ENCODE peak calls at places on chromosome 7, in four cellular contexts. S is kidney epithelial cell, W is hepatocyte, T is HFF-Myc. L is an unnamed sample.
A peak's percentile ranks its signal among the peaks of the same experiment; 100 is the strongest.

GRCh38 chr7:158611541-158611940 is 23.9 kb upstream of the PTPRN2 start:
- DNase-seq in T (no peak), S (no peak), W (no peak), L (no peak)

GRCh38 chr7:108142675-108143259 is 12.6 kb upstream of the LAMB4 start:
- DNase-seq in W (no peak), T (no peak), S (no peak), L (no peak)

GRCh38 chr7:51045319-51046102 is 262.8 kb upstream of the GRB10 start:
- DNase-seq in W (peak; percentile 62), T (peak; percentile 85), S (peak; percentile 97), L (peak; percentile 70)

GRCh38 chr7:16646427-16647081 is 573 bp downstream of the BZW2 start:
- DNase-seq in S (no peak), W (peak; percentile 29), T (no peak), L (no peak)

GRCh38 chr7:63925262-63925625 is 73.4 kb upstream of the ZNF722 start:
- DNase-seq in S (no peak), T (no peak), W (no peak), L (no peak)

GRCh38 chr7:45482451-45482850 is 91.7 kb upstream of the ADCY1 start:
- DNase-seq in S (no peak), W (no peak), T (no peak), L (no peak)

GRCh38 chr7:41252957-41253356 is 449.9 kb downstream of the INHBA start:
- DNase-seq in S (no peak), W (no peak), T (no peak), L (no peak)

GRCh38 chr7:105675873-105676484 is 94.7 kb upstream of the EFCAB10 start:
- DNase-seq in T (no peak), W (no peak), S (no peak), L (no peak)

GRCh38 chr7:2723138-2723850 is 35.3 kb downstream of the AMZ1 start:
- DNase-seq in W (no peak), S (no peak), T (no peak), L (no peak)

GRCh38 chr7:1354661-1355567 is 104.4 kb downstream of the MICALL2 start:
- DNase-seq in S (no peak), W (no peak), T (no peak), L (no peak)

GRCh38 chr7:140079121-140079536 is 16.4 kb upstream of the PARP12 start:
- DNase-seq in S (peak; percentile 42), T (no peak), W (peak; percentile 25), L (peak; percentile 10)

GRCh38 chr7:92751902-92752901 is 84.2 kb downstream of the CDK6 start:
- DNase-seq in W (peak; percentile 32), S (peak; percentile 77), T (no peak), L (peak; percentile 87)

GRCh38 chr7:137903382-137904169 is 56.8 kb upstream of the DGKI start:
- DNase-seq in T (peak; percentile 66), S (no peak), W (peak; percentile 84), L (no peak)

GRCh38 chr7:9200666-9201065 is 767.3 kb downstream of the NXPH1 start:
- DNase-seq in W (no peak), S (no peak), T (no peak), L (no peak)

GRCh38 chr7:6386779-6387178 is 61.0 kb downstream of the DAGLB start:
- DNase-seq in T (no peak), S (no peak), W (no peak), L (no peak)

GRCh38 chr7:121274467-121274866 is 54.3 kb upstream of the WNT16 start:
- DNase-seq in S (no peak), T (no peak), W (no peak), L (no peak)

GRCh38 chr7:29431686-29432085 is 131.9 kb upstream of the PRR15 start:
- DNase-seq in S (no peak), W (no peak), T (no peak), L (no peak)

GRCh38 chr7:121431389-121431788 is 35.3 kb upstream of the FAM3C start:
- DNase-seq in T (no peak), W (no peak), S (no peak), L (no peak)

GRCh38 chr7:145986248-145986874 is 130.2 kb upstream of the CNTNAP2 start:
- DNase-seq in W (no peak), T (no peak), S (no peak), L (no peak)

GRCh38 chr7:7103343-7104313 is 78.7 kb upstream of the C1GALT1 start:
- DNase-seq in W (peak; percentile 64), T (peak; percentile 32), S (peak; percentile 26), L (peak; percentile 28)

GRCh38 chr7:30864146-30864545 is 47.5 kb upstream of the AQP1 start:
- DNase-seq in T (no peak), S (no peak), W (no peak), L (no peak)

GRCh38 chr7:134850048-134850447 is 70.6 kb downstream of the CALD1 start:
- DNase-seq in T (no peak), W (no peak), S (no peak), L (no peak)

GRCh38 chr7:27198871-27199801 is 755 bp downstream of the HOXA13 start:
- DNase-seq in S (no peak), W (no peak), T (no peak), L (no peak)

GRCh38 chr7:17392846-17393245 is 94.4 kb downstream of the AHR start:
- DNase-seq in T (no peak), S (no peak), W (no peak), L (peak; percentile 92)

GRCh38 chr7:75624134-75624832 is 114.5 kb downstream of the HIP1 start:
- DNase-seq in T (no peak), W (peak; percentile 61), S (no peak), L (no peak)

GRCh38 chr7:28389504-28390385 is 22.6 kb upstream of the CREB5 start:
- DNase-seq in T (peak; percentile 56), W (peak; percentile 86), S (no peak), L (no peak)

GRCh38 chr7:116971869-116972268 is 18.6 kb downstream of the ST7 start:
- DNase-seq in W (no peak), S (no peak), T (no peak), L (no peak)

GRCh38 chr7:108120943-108121342 is 9.2 kb downstream of the LAMB4 start:
- DNase-seq in T (no peak), S (no peak), W (no peak), L (no peak)

GRCh38 chr7:78127009-78127408 is 328.4 kb downstream of the PHTF2 start:
- DNase-seq in S (no peak), W (no peak), T (no peak), L (no peak)

GRCh38 chr7:24378871-24379608 is 95.0 kb downstream of the NPY start:
- DNase-seq in S (peak; percentile 71), W (no peak), T (no peak), L (no peak)

GRCh38 chr7:149321978-149322541 is 60.1 kb downstream of the ZNF783 start:
- DNase-seq in W (no peak), T (no peak), S (no peak), L (no peak)

GRCh38 chr7:44307905-44308740 is 17.3 kb downstream of the CAMK2B start:
- DNase-seq in T (no peak), W (no peak), S (no peak), L (no peak)

GRCh38 chr7:46811529-46811928 is 770.4 kb downstream of the TNS3 start:
- DNase-seq in T (peak; percentile 59), S (peak; percentile 82), W (peak; percentile 60), L (peak; percentile 96)

GRCh38 chr7:5491251-5492044 is 67.8 kb upstream of the TNRC18 start:
- DNase-seq in T (no peak), W (no peak), S (no peak), L (no peak)

GRCh38 chr7:131231381-131232220 is 96.1 kb upstream of the MKLN1 start:
- DNase-seq in S (no peak), T (no peak), W (no peak), L (no peak)

GRCh38 chr7:131234719-131235488 is 92.8 kb upstream of the MKLN1 start:
- DNase-seq in W (no peak), S (no peak), T (no peak), L (no peak)

GRCh38 chr7:131233193-131233592 is 94.5 kb upstream of the MKLN1 start:
- DNase-seq in S (no peak), W (no peak), T (no peak), L (no peak)

GRCh38 chr7:131235489-131236317 is 92.0 kb upstream of the MKLN1 start:
- DNase-seq in S (peak; percentile 98), T (peak; percentile 96), W (peak; percentile 18), L (peak; percentile 92)

DNA sequence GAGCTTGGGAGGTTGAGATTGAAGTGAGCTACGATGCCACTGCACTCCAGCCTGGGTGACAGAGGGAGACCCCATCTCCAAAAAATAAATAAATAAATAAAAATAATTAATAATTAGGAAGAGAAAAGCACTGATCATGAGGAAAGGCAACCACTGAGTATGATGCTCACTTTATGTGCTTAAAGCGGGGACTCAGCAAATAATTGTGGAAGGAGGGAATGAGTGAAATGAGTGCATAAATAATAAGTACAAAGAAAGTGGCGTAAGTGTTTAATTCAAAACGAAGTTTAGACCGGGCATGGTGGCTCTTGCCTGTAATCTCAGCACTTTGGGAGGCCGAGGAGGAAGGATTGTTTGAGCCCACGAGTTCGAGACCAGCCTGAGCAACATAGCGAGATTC is 94.9 kb upstream of the MKLN1 start:
- DNase-seq in W (no peak), S (no peak), T (no peak), L (no peak)
- H3K4me3 ChIP-seq in W (no peak overlapping the region), S (no peak overlapping the region), T (no peak overlapping the region), L (no peak overlapping the region)

GRCh38 chr7:129225206-129225930 is 538 bp downstream of the AHCYL2 start:
- DNase-seq in W (peak; percentile 72), T (no peak), S (no peak), L (no peak)
- H3K4me3 ChIP-seq in W (peak overlapping the region; percentile 89), T (peak overlapping the region; percentile 64), S (peak overlapping the region; percentile 72), L (peak overlapping the region; percentile 78)

GRCh38 chr7:127651556-127652332 is at the start of gene SND1:
- DNase-seq in T (peak; percentile 95), W (peak; percentile 99), S (peak; percentile 98), L (peak; percentile 95)

GRCh38 chr7:127655720-127656119 is 3.7 kb downstream of the SND1 start:
- DNase-seq in T (no peak), S (no peak), W (no peak), L (no peak)

GRCh38 chr7:127652333-127653248 is 597 bp downstream of the SND1 start:
- DNase-seq in T (no peak), S (no peak), W (no peak), L (no peak)

GRCh38 chr7:127654404-127655392 is 2.7 kb downstream of the SND1 start:
- DNase-seq in S (no peak), W (no peak), T (no peak), L (no peak)

GRCh38 chr7:127653396-127653795 is 1.4 kb downstream of the SND1 start:
- DNase-seq in S (no peak), W (no peak), T (no peak), L (no peak)
- H3K4me3 ChIP-seq in S (peak overlapping the region; percentile 64), W (peak overlapping the region; percentile 63), T (peak overlapping the region; percentile 86), L (peak overlapping the region; percentile 99)

DNA sequence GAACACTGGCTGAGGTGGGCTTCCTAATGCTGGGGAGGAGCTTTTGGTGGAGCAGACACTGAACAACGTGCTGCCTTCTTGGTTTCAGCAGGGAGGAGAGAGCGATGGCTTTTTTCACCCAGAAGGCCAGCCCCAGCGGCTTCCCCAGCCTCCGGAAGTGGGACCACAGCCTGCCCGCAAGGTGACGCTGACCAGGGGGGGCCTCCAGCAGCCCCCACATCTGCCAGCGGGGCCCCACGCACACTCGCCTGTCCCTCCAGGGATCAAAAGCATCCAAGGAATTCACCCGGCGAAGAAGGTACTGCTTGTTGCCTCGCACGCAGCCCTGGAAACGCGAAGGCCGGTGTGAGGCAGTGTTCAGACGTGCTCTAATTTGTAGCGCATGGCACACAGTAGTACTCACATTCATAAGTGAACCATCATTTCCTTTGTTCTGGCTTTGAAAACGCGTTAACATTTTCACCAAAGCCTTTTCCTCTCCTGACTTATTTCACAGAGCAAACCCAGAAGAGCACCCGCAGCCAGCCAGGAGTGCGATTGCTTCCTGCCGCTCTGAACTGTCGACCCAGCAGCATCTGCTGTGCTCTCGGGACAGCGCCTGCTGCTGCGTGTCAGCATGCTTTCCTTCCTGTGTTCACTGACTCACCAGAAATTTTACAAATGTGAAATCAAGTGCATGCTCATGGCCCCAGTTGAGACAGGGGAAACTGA is 48.4 kb downstream of the SHH start:
- DNase-seq in W (peak; percentile 45), S (no peak), T (no peak), L (peak; percentile 34)
- H3K4me3 ChIP-seq in W (no peak overlapping the region), S (no peak overlapping the region), T (no peak overlapping the region), L (peak overlapping the region; percentile 2)